ENCODE peak calls at places on chromosomes 1 and 21, in five cellular contexts. J, W, S, U and H are unnamed samples.

GRCh38 chr1:30907641-30908445 is 715 bp downstream of the SDC3 start:
- DNase-seq in J (no peak), U (no peak), S (no peak), W (no peak), H (no peak)

GRCh38 chr1:177413982-177414654 is 243.4 kb downstream of the BRINP2 start:
- DNase-seq in U (no peak), S (no peak), J (no peak), W (no peak), H (no peak)

GRCh38 chr21:28776251-28776650 is 216.4 kb downstream of the LTN1 start:
- DNase-seq in U (peak), S (no peak), W (peak), J (no peak), H (no peak)

GRCh38 chr1:9909222-9910046 is 635 bp downstream of the CTNNBIP1 start:
- DNase-seq in J (peak), U (no peak), S (peak), W (peak), H (no peak)

GRCh38 chr1:239976130-239976968 is 115.3 kb upstream of the FMN2 start:
- DNase-seq in S (peak), U (peak), W (peak), J (peak), H (peak)

GRCh38 chr1:245045087-245045881 is 109.5 kb upstream of the KIF26B start:
- DNase-seq in W (no peak), U (peak), J (no peak), S (peak), H (no peak)

GRCh38 chr1:1402081-1402900 is 3.2 kb upstream of the CCNL2 start:
- DNase-seq in S (peak), W (peak), U (peak), J (peak), H (no peak)

GRCh38 chr1:205294175-205294913 is 27.2 kb downstream of the NUAK2 start:
- DNase-seq in W (peak), S (no peak), U (peak), J (no peak), H (peak)

GRCh38 chr1:20376880-20377494 is 86.3 kb downstream of the VWA5B1 start:
- DNase-seq in W (peak), U (peak), J (peak), S (peak), H (peak)

GRCh38 chr1:92186081-92186480 is 31.6 kb upstream of the C1orf146 start:
- DNase-seq in J (no peak), S (no peak), W (peak), U (peak), H (no peak)

GRCh38 chr21:43734830-43735229 is 15.9 kb downstream of the PDXK start:
- DNase-seq in J (no peak), S (no peak), W (peak), U (peak), H (no peak)

GRCh38 chr1:201542166-201543045 is 3.5 kb downstream of the NAV1 start:
- DNase-seq in J (no peak), W (peak), U (peak), S (no peak), H (no peak)

GRCh38 chr1:119613769-119614358 is 34.2 kb downstream of the ZNF697 start:
- DNase-seq in S (peak), W (peak), U (peak), J (peak), H (peak)

GRCh38 chr21:38645282-38645681 is 147.0 kb upstream of the ERG start:
- DNase-seq in W (peak), U (peak), J (no peak), S (no peak), H (no peak)

GRCh38 chr1:228393268-228393699 is 13.4 kb downstream of the TRIM11 start:
- DNase-seq in U (no peak), W (peak), S (peak), J (no peak), H (no peak)

GRCh38 chr1:9328201-9328600 is 35.5 kb downstream of the SPSB1 start:
- DNase-seq in S (no peak), U (no peak), W (no peak), J (no peak), H (no peak)

GRCh38 chr1:100037665-100038400 is 68.0 kb downstream of the SLC35A3 start:
- DNase-seq in J (peak), W (peak), S (peak), U (peak), H (peak)